ENCODE peak calls at places on chromosomes 3 and 15, in four cellular contexts. V is esophagus muscularis mucosa, Y is upper lobe of left lung, O is sigmoid colon. F is an unnamed sample.

GRCh38 chr15:57496594-57496945 is 95.1 kb upstream of the MYZAP start:
- DNase-seq in V (no peak), Y (no peak), O (no peak), F (no peak)

GRCh38 chr15:92807971-92808571 is 92.1 kb upstream of the CHD2 start:
- DNase-seq in V (no peak), Y (no peak), O (no peak), F (no peak)

GRCh38 chr3:95200384-95200783 is 1137.5 kb downstream of the NSUN3 start:
- DNase-seq in V (no peak), Y (no peak), O (no peak), F (no peak)

GRCh38 chr3:187777331-187778046 is 32.2 kb upstream of the BCL6 start:
- DNase-seq in V (no peak), Y (no peak), O (no peak), F (no peak)

GRCh38 chr3:64815195-64815627 is 127.4 kb upstream of the ADAMTS9 start:
- DNase-seq in V (no peak), Y (no peak), O (no peak), F (no peak)

GRCh38 chr3:125683067-125683844 is 88.0 kb upstream of the OSBPL11 start:
- DNase-seq in V (no peak), Y (peak), O (peak), F (no peak)

GRCh38 chr3:11820540-11821041 is 26.1 kb downstream of the TAMM41 start:
- DNase-seq in V (no peak), Y (no peak), O (no peak), F (no peak)

GRCh38 chr3:188594137-188594536 is 440.2 kb downstream of the LPP start:
- DNase-seq in V (no peak), Y (no peak), O (no peak), F (no peak)

GRCh38 chr3:45166283-45166879 is 20.2 kb upstream of the CDCP1 start:
- DNase-seq in V (no peak), Y (no peak), O (no peak), F (no peak)

GRCh38 chr3:160564205-160564922 is 1.0 kb downstream of the KPNA4 start:
- DNase-seq in V (no peak), Y (no peak), O (no peak), F (no peak)

GRCh38 chr3:25900171-25900570 is 110.3 kb downstream of the OXSM start:
- DNase-seq in V (no peak), Y (no peak), O (no peak), F (no peak)

GRCh38 chr3:158368271-158368670 is 202.7 kb upstream of the MLF1 start:
- DNase-seq in V (no peak), Y (no peak), O (no peak), F (no peak)

GRCh38 chr3:18098960-18099587 is 326.1 kb downstream of the SATB1 start:
- DNase-seq in V (no peak), Y (no peak), O (no peak), F (no peak)

GRCh38 chr3:66414846-66415245 is 86.0 kb downstream of the LRIG1 start:
- DNase-seq in V (no peak), Y (no peak), O (no peak), F (no peak)

DNA sequence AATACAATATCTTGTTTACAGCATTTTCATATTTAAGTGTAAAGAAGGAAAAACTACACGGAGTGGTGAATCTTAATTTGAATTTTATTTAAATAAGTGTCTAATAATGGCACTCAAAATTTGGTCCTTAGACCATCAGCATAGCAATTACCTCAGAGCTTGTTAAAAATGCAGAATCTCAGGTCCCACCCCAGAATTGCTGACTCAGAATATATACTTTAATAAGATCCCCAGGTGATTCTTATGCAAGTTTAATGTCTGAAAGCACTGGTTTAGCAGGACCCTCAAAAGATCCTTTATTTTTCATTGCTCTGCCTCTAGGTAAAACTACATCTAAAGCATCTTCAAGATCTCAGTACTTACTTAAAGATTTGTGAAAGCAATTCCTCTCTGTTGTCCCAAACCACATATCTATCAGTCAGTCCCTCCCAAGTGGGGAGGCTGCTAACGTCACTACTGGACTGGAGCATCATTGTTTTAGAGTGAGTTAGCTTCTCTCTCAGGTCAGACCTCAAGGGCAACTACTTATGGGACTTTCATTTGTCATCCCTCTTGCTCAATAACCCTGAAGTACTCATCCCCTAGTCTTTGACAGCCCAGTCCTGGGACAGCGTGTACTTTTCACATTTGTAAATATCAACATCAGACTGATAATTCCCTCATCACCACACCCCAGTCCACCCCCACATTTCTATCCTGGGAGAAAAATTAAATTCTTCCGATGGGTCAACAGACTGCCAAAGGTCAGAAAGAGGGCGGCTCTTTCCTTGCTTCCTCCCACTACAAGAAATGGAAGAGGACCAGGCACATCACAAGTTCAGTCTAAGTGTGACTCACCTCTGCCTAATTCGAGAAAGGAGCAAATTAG is 76.7 kb downstream of the CBLB start:
- DNase-seq in V (peak), Y (no peak), O (peak), F (peak)
- TF ChIP-seq POLR2AphosphoS5 in V (peak), Y (peak), O (peak), F (peak)

GRCh38 chr3:10291641-10292040 is 1.1 kb downstream of the GHRL start:
- DNase-seq in V (no peak), Y (no peak), O (no peak), F (no peak)

GRCh38 chr3:10290476-10291138 is 2.1 kb downstream of the GHRL start:
- DNase-seq in V (no peak), Y (no peak), O (no peak), F (no peak)

GRCh38 chr3:10291139-10291500 is 1.6 kb downstream of the GHRL start:
- DNase-seq in V (no peak), Y (no peak), O (no peak), F (no peak)

GRCh38 chr3:10292505-10293419 is at the start of gene GHRL:
- DNase-seq in V (no peak), Y (no peak), O (no peak), F (no peak)

GRCh38 chr3:10294030-10294591 is 1.4 kb upstream of the GHRL start:
- DNase-seq in V (no peak), Y (no peak), O (no peak), F (no peak)
- TF ChIP-seq POLR2A in V (no peak), Y (no peak), O (no peak), F (no peak)

GRCh38 chr3:162072656-162073055 is 576.0 kb downstream of the OTOL1 start:
- DNase-seq in V (no peak), Y (no peak), O (no peak), F (no peak)
- TF ChIP-seq POLR2AphosphoS5 in V (no peak), Y (no peak), O (no peak), F (no peak)

GRCh38 chr15:39887211-39887610 is 32.9 kb downstream of the GPR176 start:
- DNase-seq in V (no peak), Y (no peak), O (no peak), F (no peak)

GRCh38 chr15:39888243-39888642 is 31.8 kb downstream of the GPR176 start:
- DNase-seq in V (no peak), Y (no peak), O (no peak), F (no peak)

GRCh38 chr15:39887832-39888231 is 32.2 kb downstream of the GPR176 start:
- DNase-seq in V (no peak), Y (no peak), O (no peak), F (no peak)

GRCh38 chr15:39889601-39890000 is 30.5 kb downstream of the GPR176 start:
- DNase-seq in V (no peak), Y (no peak), O (no peak), F (no peak)

GRCh38 chr15:39888809-39889208 is 31.3 kb downstream of the GPR176 start:
- DNase-seq in V (no peak), Y (no peak), O (no peak), F (no peak)
- TF ChIP-seq POLR2A in V (no peak), Y (no peak), O (no peak), F (no peak)

DNA sequence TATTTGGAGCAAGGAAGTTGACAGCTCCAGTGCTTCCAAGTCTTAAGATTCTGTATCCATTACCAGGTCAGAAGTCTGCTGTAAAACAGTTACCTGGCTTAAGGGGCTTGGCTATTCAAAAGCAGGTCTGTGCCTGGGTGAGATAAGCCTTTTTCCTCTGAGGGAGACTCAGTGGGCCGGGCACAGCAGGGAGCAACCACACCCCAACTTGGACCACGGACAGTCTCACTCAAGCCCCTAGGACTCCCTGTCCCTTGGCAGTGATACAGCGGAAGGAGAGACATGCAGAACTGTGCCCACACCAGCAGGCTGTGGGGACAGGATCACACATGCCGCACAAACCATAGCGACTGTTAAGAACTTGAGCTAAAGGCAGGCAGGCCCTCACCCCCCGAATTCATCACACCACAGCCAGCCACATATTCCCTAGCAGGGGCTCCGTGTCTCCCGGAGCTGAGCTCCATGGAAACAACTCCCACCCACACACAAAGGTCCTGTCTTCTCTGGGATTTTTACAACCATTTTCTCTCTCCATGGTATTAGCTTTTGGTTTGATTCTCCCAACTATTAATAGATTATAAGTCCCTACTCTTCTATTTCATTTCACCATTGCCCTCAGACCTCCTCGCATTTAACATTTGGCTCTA is 2.9 kb upstream of the GP5 start:
- DNase-seq in V (no peak), Y (no peak), O (no peak), F (no peak)
- TF ChIP-seq POLR2AphosphoS5 in V (no peak), Y (no peak), O (no peak), F (no peak)

DNA sequence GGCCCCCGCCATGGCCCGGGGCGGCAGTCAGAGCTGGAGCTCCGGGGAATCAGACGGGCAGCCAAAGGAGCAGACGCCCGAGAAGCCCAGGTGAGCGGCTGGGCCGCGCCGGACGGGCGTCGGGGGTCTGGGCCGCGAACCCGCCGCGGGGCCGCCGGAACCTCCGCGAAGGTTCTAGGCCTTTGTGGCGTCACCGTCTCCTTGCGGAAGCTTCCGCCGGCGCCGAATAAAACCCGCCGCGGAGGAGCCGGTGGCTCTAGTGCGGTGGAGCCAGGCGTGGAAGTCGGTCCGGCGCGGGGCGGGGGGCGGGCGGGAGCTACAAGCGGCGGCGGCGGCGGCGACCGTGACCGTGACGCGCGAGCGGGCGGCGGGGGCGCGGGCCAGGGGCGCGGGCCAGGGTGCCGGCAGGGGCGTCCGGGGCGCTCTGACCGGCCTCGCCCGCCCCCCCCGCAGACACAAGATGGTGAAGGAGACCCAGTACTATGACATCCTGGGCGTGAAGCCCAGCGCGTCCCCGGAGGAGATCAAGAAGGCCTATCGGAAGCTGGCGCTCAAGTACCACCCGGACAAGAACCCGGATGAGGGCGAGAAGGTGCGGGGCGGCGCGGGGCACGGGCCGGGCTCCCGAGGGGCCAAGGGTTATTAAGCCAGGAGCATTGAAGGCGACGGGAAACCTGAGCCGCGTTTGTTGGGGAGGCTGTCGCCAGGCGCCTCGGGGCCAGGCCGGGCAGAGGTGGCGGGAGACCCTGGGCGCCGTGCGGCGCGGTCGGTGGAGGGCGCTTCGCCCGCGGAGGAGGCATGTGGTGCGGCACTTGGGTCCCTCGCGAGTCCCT is at the start of gene DNAJA4:
- DNase-seq in V (no peak), Y (peak), O (peak), F (no peak)
- TF ChIP-seq POLR2A in V (no peak), Y (peak), O (no peak), F (no peak)

GRCh38 chr3:52694528-52695189 is 8.8 kb downstream of the GNL3 start:
- DNase-seq in V (no peak), Y (no peak), O (no peak), F (no peak)
- TF ChIP-seq POLR2AphosphoS5 in V (no peak), Y (no peak), O (no peak), F (no peak)

GRCh38 chr3:52428151-52429005 is 16.5 kb downstream of the SEMA3G start:
- DNase-seq in V (no peak), Y (no peak), O (peak), F (no peak)
- TF ChIP-seq POLR2A in V (no peak), Y (no peak), O (no peak), F (no peak)